ENCODE peak calls at places on chromosomes 13 and 19, in five cellular contexts. L is SW 1271; F is T-helper 1 cell; C is activated CD8-positive, alpha-beta memory T cell treated with anti-CD3 and anti-CD28 coated beads for 24 hours; I is fibroblast of the aortic adventitia. Z is an unnamed sample.
A peak's percentile ranks its signal among the peaks of the same experiment; 100 is the strongest.

GRCh38 chr13:68995972-68996670 is 1111.5 kb upstream of the ATXN8OS start:
- DNase-seq in L (no peak), F (no peak), C (no peak), I (no peak), Z (no peak)

GRCh38 chr19:33815410-33816340 is 19.0 kb downstream of the KCTD15 start:
- DNase-seq in L (no peak), F (no peak), C (no peak), I (peak; percentile 33), Z (no peak)

GRCh38 chr13:110388141-110388943 is 81.3 kb downstream of the COL4A2 start:
- DNase-seq in L (no peak), F (no peak), C (no peak), I (peak; percentile 52), Z (no peak)

GRCh38 chr13:45055198-45055901 is 65.0 kb upstream of the GTF2F2 start:
- DNase-seq in L (peak; percentile 34), F (peak; percentile 65), C (no peak), I (peak; percentile 89), Z (no peak)

GRCh38 chr13:31598990-31599389 is 140.3 kb upstream of the RXFP2 start:
- DNase-seq in L (no peak), F (no peak), C (no peak), I (no peak), Z (no peak)

GRCh38 chr13:111047326-111047725 is 67.8 kb upstream of the ARHGEF7 start:
- DNase-seq in L (no peak), F (no peak), C (no peak), I (no peak), Z (no peak)

GRCh38 chr19:38329651-38330050 is 6.0 kb upstream of the CATSPERG start:
- DNase-seq in L (no peak), F (no peak), C (no peak), I (no peak), Z (no peak)

GRCh38 chr19:38583219-38583984 is 34.4 kb downstream of the MAP4K1 start:
- DNase-seq in L (no peak), F (no peak), C (no peak), I (no peak), Z (no peak)

GRCh38 chr19:18469245-18470107 is 31.5 kb upstream of the ISYNA1 start:
- DNase-seq in L (no peak), F (peak; percentile 50), C (peak; percentile 86), I (peak; percentile 77), Z (no peak)

Z was measured in NCI-H446.